ENCODE peak calls at places on chromosomes 16 and 17, in five cellular contexts. D, I, C, Y and F are unnamed samples.

GRCh38 chr16:3256876-3257465 is 538 bp upstream of the MEFV start:
- DNase-seq in D (no peak), I (peak), C (peak), Y (no peak), F (no peak)

GRCh38 chr17:9240659-9241370 is 219.5 kb downstream of the NTN1 start:
- DNase-seq in D (peak), I (peak), C (peak), Y (no peak), F (no peak)

GRCh38 chr17:48052956-48053757 is 5.0 kb downstream of the NFE2L1 start:
- DNase-seq in D (peak), I (peak), C (peak), Y (peak), F (no peak)

GRCh38 chr17:66347661-66348604 is 45.5 kb downstream of the PRKCA start:
- DNase-seq in D (no peak), I (peak), C (peak), Y (peak), F (no peak)

GRCh38 chr17:71934520-71934919 is 186.3 kb upstream of the SOX9 start:
- DNase-seq in D (no peak), I (no peak), C (no peak), Y (no peak), F (no peak)

GRCh38 chr17:40909351-40909750 is 24.3 kb upstream of the KRT20 start:
- DNase-seq in D (peak), I (peak), C (peak), Y (peak), F (peak)

GRCh38 chr16:61233718-61234117 is 802.5 kb downstream of the CDH8 start:
- DNase-seq in D (no peak), I (no peak), C (peak), Y (no peak), F (no peak)

GRCh38 chr17:42553161-42553818 is 567 bp downstream of the HSD17B1 start:
- DNase-seq in D (no peak), I (no peak), C (no peak), Y (peak), F (no peak)

GRCh38 chr17:16915752-16916556 is 56.0 kb downstream of the TNFRSF13B start:
- DNase-seq in D (peak), I (peak), C (peak), Y (peak), F (no peak)

GRCh38 chr16:67016143-67016542 is 12.8 kb upstream of the CBFB start:
- DNase-seq in D (no peak), I (no peak), C (no peak), Y (no peak), F (no peak)

GRCh38 chr17:77666881-77667395 is 291.6 kb upstream of the TNRC6C start:
- DNase-seq in D (no peak), I (no peak), C (no peak), Y (no peak), F (peak)

GRCh38 chr17:15181333-15181732 is 83.8 kb downstream of the PMP22 start:
- DNase-seq in D (no peak), I (no peak), C (no peak), Y (no peak), F (no peak)

GRCh38 chr17:80871341-80871740 is 120.3 kb upstream of the CHMP6 start:
- DNase-seq in D (no peak), I (no peak), C (no peak), Y (no peak), F (no peak)

GRCh38 chr16:55437627-55438026 is 41.4 kb upstream of the MMP2 start:
- DNase-seq in D (no peak), I (peak), C (peak), Y (peak), F (no peak)

GRCh38 chr17:5943991-5944390 is 126.2 kb upstream of the WSCD1 start:
- DNase-seq in D (no peak), I (no peak), C (no peak), Y (no peak), F (no peak)

GRCh38 chr17:40139566-40140058 is 725 bp upstream of the CASC3 start:
- DNase-seq in D (no peak), I (no peak), C (no peak), Y (no peak), F (peak)

GRCh38 chr17:48513097-48513496 is 17.7 kb downstream of the HOXB1 start:
- DNase-seq in D (no peak), I (no peak), C (no peak), Y (peak), F (peak)

GRCh38 chr17:74163271-74163821 is 40.1 kb upstream of the RPL38 start:
- DNase-seq in D (no peak), I (no peak), C (no peak), Y (no peak), F (no peak)

GRCh38 chr17:79951361-79952264 is 84.1 kb downstream of the TBC1D16 start:
- DNase-seq in D (peak), I (peak), C (peak), Y (peak), F (no peak)

GRCh38 chr17:27526603-27527002 is 70.4 kb downstream of the KSR1 start:
- DNase-seq in D (peak), I (peak), C (no peak), Y (peak), F (peak)

GRCh38 chr17:44778656-44779210 is 19.9 kb downstream of the ADAM11 start:
- DNase-seq in D (no peak), I (no peak), C (no peak), Y (no peak), F (no peak)

GRCh38 chr16:66294507-66294906 is 72.0 kb upstream of the CDH5 start:
- DNase-seq in D (no peak), I (no peak), C (no peak), Y (no peak), F (no peak)

GRCh38 chr17:65956814-65957213 is 235.1 kb downstream of the CEP112 start:
- DNase-seq in D (no peak), I (peak), C (no peak), Y (peak), F (no peak)

GRCh38 chr17:48002920-48003685 is 32.2 kb downstream of the CDK5RAP3 start:
- DNase-seq in D (no peak), I (no peak), C (no peak), Y (peak), F (no peak)

GRCh38 chr16:86911311-86911999 is 333.1 kb downstream of the FOXL1 start:
- DNase-seq in D (no peak), I (no peak), C (no peak), Y (no peak), F (no peak)

GRCh38 chr17:28372203-28372944 is 880 bp downstream of the SARM1 start:
- DNase-seq in D (peak), I (peak), C (peak), Y (peak), F (no peak)